ENCODE peak calls at places on chromosomes 5 and 9, in seven cellular contexts. M, Z, V, B, N, D and U are unnamed samples. For H3K27me3, the result is how much of the 10 kb centered on the place peaks cover.

GRCh38 chr5:126490167-126490937 is 67.1 kb downstream of the GRAMD2B start:
- DNase-seq in Z (no peak), M (no peak), N (no peak), D (no peak), V (no peak), B (peak), U (no peak)

GRCh38 chr9:85978496-85978895 is 37.5 kb downstream of the NAA35 start:
- DNase-seq in Z (no peak), M (no peak), V (no peak), B (no peak), N (no peak), D (no peak), U (no peak)

GRCh38 chr5:97418472-97418871 is 235.4 kb upstream of the RIOK2 start:
- DNase-seq in M (no peak), B (no peak), N (no peak), D (no peak), Z (no peak), V (no peak), U (no peak)

GRCh38 chr9:129419382-129419899 is 201.5 kb downstream of the C9orf50 start:
- DNase-seq in V (no peak), D (no peak), M (no peak), B (no peak), Z (no peak), N (no peak), U (no peak)

GRCh38 chr5:176739461-176740051 is 70.8 kb upstream of the UNC5A start:
- DNase-seq in M (peak), N (no peak), D (peak), V (no peak), Z (no peak), B (no peak), U (no peak)

GRCh38 chr9:120868339-120868675 is 8.7 kb downstream of the PHF19 start:
- DNase-seq in Z (no peak), V (no peak), N (no peak), B (no peak), D (no peak), M (no peak), U (no peak)

GRCh38 chr9:85483214-85483613 is 258.5 kb downstream of the AGTPBP1 start:
- DNase-seq in D (no peak), Z (no peak), B (no peak), M (no peak), N (no peak), V (no peak), U (no peak)

GRCh38 chr9:114321759-114322158 is 1.1 kb upstream of the ORM1 start:
- DNase-seq in V (no peak), B (no peak), M (peak), N (no peak), Z (no peak), D (no peak), U (no peak)

GRCh38 chr5:65327582-65327981 is 154.1 kb downstream of the ADAMTS6 start:
- DNase-seq in N (no peak), M (no peak), Z (no peak), B (no peak), V (no peak), D (no peak), U (no peak)

GRCh38 chr5:180645609-180646204 is 3.7 kb downstream of the FLT4 start:
- DNase-seq in V (no peak), B (no peak), M (peak), Z (no peak), N (no peak), D (no peak), U (no peak)

GRCh38 chr5:54254482-54255198 is 55.7 kb downstream of the ARL15 start:
- DNase-seq in N (no peak), B (no peak), V (no peak), M (no peak), Z (no peak), D (no peak), U (no peak)

DNA sequence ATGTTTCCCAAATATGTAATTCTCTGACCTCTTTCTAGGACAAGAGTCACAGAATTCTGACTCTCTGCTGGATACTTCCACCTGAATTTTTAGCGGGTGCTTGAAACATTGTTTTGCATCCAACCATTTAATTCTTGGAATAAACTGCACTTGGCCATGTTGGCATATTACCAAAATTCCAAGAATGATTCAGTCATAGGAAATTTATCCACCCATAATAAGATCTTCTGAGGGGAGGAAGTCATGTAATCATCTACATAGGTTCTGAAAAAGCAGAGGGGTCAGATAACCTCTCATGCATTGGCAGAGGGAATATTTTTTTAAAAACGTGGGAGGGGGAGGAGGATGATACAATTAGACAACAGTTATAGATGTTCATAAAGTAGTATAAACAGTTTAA is 156.9 kb downstream of the PAM start:
- DNase-seq in V (no peak), D (no peak), Z (no peak), B (no peak), N (no peak), M (no peak), U (no peak)
- H3K4me3 ChIP-seq in V (no peak), D (no peak), Z (no peak), B (no peak), N (no peak), M (no peak), U (no peak)

DNA sequence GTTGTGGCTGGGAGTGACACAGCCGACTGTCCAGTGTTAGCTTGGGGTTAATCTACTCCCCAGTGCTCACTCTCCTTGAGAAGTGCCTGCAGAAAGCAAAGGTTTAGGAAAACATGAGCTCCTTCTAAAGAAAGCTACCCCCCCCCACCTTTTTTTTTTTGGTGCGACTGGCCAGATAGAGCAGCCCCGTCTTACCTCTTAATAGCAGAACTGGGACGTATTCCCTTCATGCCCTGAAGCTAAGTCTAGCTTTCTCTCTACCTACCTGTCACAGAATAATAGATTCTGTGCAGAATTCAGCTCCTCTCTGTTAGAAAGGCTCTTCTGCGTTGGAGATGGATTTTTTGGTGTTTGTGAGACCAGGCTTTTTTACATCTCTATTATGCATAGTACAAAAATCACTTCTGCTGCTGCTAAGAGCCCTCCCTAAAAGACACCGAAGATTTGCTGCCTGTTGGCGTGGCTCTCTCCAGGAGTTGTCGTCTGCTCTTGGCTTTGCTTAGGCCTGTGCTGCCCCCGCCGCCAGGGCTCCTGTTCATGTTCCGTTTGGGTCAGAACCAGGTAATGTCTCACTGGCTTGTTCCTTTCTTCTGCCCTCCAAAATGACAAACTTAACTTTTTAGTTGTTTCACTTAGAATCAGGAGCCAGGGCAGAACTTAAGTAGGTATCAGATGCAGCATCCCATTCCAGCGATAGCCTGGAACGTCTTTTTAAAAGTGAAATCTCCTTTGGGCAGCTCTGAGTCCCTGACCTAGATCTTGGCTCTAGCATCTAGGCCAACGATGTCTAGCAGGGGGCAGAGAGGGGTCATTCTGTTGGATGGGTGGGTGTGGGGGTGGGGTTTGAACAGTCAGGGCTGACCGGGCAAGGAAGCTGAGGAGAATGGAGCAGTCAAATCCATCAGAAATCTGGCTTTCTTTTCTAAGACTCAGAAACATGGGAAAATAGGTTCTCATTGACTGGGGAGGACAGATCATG is 2.5 kb downstream of the TRIO start:
- DNase-seq in N (no peak), B (no peak), V (peak), Z (no peak), D (no peak), M (no peak), U (no peak)
- H3K27ac ChIP-seq in N (no peak), B (no peak), V (peak), Z (peak), D (peak), M (peak), U (no peak)

GRCh38 chr5:149168276-149168675 is 27.0 kb downstream of the ABLIM3 start:
- DNase-seq in Z (no peak), M (no peak), D (no peak), V (no peak), N (no peak), B (no peak), U (no peak)
- H3K27me3 ChIP-seq in Z (under half), M (under half), D (under half), V (under half), N (under half), B (under half), U (under half)

GRCh38 chr5:115313052-115313451 is 16.6 kb upstream of the CCDC112 start:
- DNase-seq in V (no peak), Z (no peak), M (no peak), B (no peak), N (no peak), D (no peak), U (no peak)

GRCh38 chr5:115309751-115310370 is 13.4 kb upstream of the CCDC112 start:
- DNase-seq in N (no peak), M (no peak), V (no peak), Z (no peak), D (no peak), B (peak), U (no peak)

GRCh38 chr5:115304496-115304895 is 8.0 kb upstream of the CCDC112 start:
- DNase-seq in V (no peak), D (no peak), N (no peak), M (no peak), B (no peak), Z (no peak), U (no peak)

GRCh38 chr5:115306011-115306530 is 9.6 kb upstream of the CCDC112 start:
- DNase-seq in M (no peak), Z (no peak), D (no peak), B (no peak), V (no peak), N (no peak), U (no peak)

DNA sequence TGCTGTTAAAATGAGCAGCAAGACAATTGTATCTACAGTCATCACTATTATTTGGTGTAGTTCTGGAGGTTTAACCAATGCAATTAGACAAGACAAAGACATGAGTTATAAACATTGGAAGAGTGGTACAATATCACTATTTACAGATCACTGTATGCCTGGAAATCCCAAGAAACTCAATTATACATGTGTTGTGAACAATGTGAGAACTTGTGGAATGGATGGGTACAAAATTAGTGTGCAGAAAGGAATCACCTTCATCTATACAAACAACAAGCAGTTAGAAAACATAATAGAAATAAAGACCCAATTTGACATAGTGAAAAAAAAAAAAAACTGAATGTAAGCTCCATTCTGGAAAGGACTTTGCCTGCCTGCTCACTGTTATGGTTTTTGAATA is 12.4 kb upstream of the CCDC112 start:
- DNase-seq in M (no peak), Z (no peak), B (no peak), N (no peak), V (no peak), D (no peak), U (no peak)
- H3K4me3 ChIP-seq in M (no peak), Z (no peak), B (no peak), N (no peak), V (no peak), D (no peak), U (no peak)

DNA sequence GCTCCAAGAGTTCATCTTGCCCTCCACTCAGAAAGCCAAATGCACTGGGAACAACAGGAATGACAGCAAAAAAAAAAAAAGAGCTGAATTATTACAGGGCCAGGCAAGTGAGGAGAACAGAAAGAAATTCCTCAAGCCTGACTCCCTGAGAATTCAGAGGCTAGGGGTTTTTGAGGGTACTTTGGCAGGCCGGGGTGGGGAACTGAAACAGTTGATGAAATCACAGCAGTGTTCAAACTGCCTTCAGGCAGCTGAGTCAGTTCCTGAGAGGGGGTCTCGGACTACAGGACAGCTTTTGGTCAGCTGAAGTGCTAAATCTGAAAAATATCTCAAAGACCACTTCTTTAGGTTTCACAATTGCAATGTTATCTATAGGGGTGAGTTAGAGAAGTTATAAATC is 419.4 kb downstream of the SEMA5A start:
- DNase-seq in Z (no peak), D (no peak), M (no peak), V (no peak), N (no peak), B (no peak), U (no peak)
- H3K27ac ChIP-seq in Z (no peak), D (no peak), M (no peak), V (no peak), N (no peak), B (no peak), U (no peak)